ENCODE peak calls at places on chromosomes 2 and 18, in eight cellular contexts. F is HCT116, P is K562, T is lower leg skin, V is adrenal gland, S is prostate gland, H is A549, O is stomach. M is an unnamed sample.
A peak's percentile ranks its signal among the peaks of the same experiment; 100 is the strongest.

GRCh38 chr18:62179213-62179612 is 7.6 kb downstream of the PIGN start:
- DNase-seq in F (no peak), P (no peak), T (no peak), V (no peak), S (no peak), H (no peak), O (no peak), M (no peak)

GRCh38 chr2:40957508-40957907 is 505.6 kb upstream of the SLC8A1 start:
- DNase-seq in F (no peak), P (no peak), T (no peak), V (no peak), S (no peak), H (no peak), O (no peak), M (no peak)

GRCh38 chr2:118179445-118179844 is 91.2 kb downstream of the INSIG2 start:
- DNase-seq in F (no peak), P (no peak), T (no peak), V (no peak), S (no peak), H (no peak), O (no peak), M (no peak)

GRCh38 chr2:110220193-110220564 is 7.8 kb upstream of the MTLN start:
- DNase-seq in F (no peak), P (no peak), T (no peak), V (no peak), S (no peak), H (no peak), O (no peak), M (no peak)

GRCh38 chr2:48248251-48248933 is 281.6 kb upstream of the STON1 start:
- DNase-seq in F (peak; percentile 60), P (no peak), T (no peak), V (no peak), S (no peak), H (peak; percentile 74), O (no peak), M (peak; percentile 63)

GRCh38 chr2:2048461-2048860 is 282.6 kb downstream of the MYT1L start:
- DNase-seq in F (no peak), P (no peak), T (no peak), V (no peak), S (no peak), H (no peak), O (no peak), M (no peak)

GRCh38 chr2:28093768-28094167 is 203.2 kb downstream of the BABAM2 start:
- DNase-seq in F (no peak), P (no peak), T (no peak), V (no peak), S (no peak), H (no peak), O (no peak), M (no peak)

GRCh38 chr2:129667586-129667985 is 311.9 kb upstream of the RAB6C start:
- DNase-seq in F (no peak), P (peak; percentile 26), T (no peak), V (no peak), S (no peak), H (no peak), O (no peak), M (no peak)

GRCh38 chr2:109213646-109214417 is 84.8 kb downstream of the SH3RF3 start:
- DNase-seq in F (no peak), P (peak; percentile 40), T (peak; percentile 74), V (peak; percentile 60), S (peak; percentile 37), H (no peak), O (no peak), M (peak; percentile 46)

GRCh38 chr2:120631719-120632118 is 103.9 kb upstream of the GLI2 start:
- DNase-seq in F (no peak), P (no peak), T (peak; percentile 48), V (no peak), S (no peak), H (no peak), O (no peak), M (no peak)

GRCh38 chr2:109382946-109383345 is 230.8 kb downstream of the SEPTIN10 start:
- DNase-seq in F (no peak), P (no peak), T (peak; percentile 84), V (peak; percentile 89), S (peak; percentile 68), H (no peak), O (peak; percentile 51), M (peak; percentile 18)

GRCh38 chr2:237674731-237675276 is 47.4 kb downstream of the LRRFIP1 start:
- DNase-seq in F (no peak), P (no peak), T (peak; percentile 97), V (peak; percentile 71), S (peak; percentile 86), H (no peak), O (peak; percentile 84), M (peak; percentile 37)
- TF ChIP-seq POLR2A in F (no peak), P (no peak), T (no peak), V (no peak), S (peak; percentile 40), H (no peak), O (no peak), M (peak; percentile 39)

GRCh38 chr2:231198291-231199173 is at the start of gene ARMC9:
- DNase-seq in F (no peak), P (peak; percentile 97), T (peak; percentile 91), V (peak; percentile 77), S (peak; percentile 76), H (peak; percentile 69), O (peak; percentile 77), M (peak; percentile 84)
- TF ChIP-seq POLR2A in F (peak; percentile 75), P (peak; percentile 67), T (no peak), V (peak; percentile 48), S (peak; percentile 55), H (peak; percentile 89), O (no peak), M (peak; percentile 34)

DNA sequence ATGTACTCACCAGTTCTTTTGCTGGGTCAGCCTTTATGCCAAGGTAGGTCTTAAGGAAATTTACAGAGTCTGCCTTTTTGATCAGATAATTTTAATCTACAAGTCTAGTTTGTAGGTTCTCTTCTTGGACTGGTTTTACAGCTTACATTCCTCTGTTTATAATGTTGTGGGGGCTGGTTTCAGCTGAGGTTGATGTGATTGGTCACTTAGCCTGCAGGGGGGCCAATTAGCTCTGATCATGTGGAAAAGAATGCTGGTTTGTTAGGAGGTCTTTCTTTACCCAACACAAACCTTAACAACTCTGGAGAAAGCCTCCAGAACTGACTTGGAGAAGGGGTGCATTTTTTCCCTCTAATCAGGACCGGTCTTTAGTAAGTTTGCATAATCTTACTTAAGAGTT is at the start of gene KCNJ13:
- DNase-seq in F (no peak), P (peak; percentile 13), T (no peak), V (no peak), S (no peak), H (no peak), O (no peak), M (no peak)
- TF ChIP-seq POLR2A in F (no peak), P (no peak), T (no peak), V (no peak), S (no peak), H (no peak), O (no peak), M (no peak)

DNA sequence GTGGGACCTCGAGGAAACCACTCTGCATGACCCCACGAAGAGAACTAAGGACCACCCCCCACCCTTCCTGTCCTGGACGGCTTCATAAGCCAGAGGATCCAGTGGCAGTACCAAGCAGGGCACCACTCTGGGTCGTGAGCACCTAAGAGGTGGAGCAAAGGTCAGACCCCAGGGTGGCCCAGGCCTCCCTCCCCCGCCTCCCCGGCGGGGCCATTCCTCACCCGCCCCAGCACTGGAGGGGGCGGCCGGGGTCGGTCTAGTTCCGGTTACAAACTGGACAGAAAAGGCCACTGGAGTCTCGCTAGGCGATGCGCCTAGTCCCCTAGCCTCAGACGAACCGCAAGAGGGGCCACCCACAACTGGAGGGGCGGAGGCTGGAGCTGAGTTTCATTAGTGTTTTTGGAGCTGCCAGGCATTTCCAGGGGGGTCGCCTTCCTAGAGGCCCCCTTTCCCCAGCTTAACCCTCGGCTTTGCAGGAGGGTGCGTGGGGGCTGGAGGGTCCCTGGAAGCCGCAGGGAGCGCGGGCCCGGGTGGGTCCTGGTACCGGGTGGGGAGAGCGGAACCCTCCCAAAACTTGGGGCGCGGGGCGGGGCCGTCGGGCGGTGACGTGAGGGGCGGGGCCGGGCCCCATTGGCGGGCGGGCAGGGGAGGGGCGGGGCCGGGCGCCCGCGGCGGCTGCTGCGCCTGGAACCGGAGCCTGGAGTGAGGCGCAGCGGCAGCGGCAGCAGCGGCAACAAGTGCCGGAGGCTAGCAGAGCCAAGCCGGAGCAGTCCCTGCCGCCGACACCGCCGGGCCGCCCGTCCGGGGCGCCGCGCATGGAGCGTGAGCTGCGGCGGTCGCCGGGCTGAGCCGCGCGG is at the start of gene B3GNT2:
- DNase-seq in F (peak; percentile 19), P (peak; percentile 95), T (peak; percentile 96), V (peak; percentile 75), S (peak; percentile 80), H (peak; percentile 70), O (peak; percentile 86), M (peak; percentile 86)
- TF ChIP-seq POLR2A in F (peak; percentile 44), P (peak; percentile 69), T (no peak), V (peak; percentile 69), S (peak; percentile 79), H (peak; percentile 90), O (no peak), M (peak; percentile 79)

GRCh38 chr2:150133623-150134022 is 353.8 kb downstream of the RND3 start:
- DNase-seq in F (peak; percentile 74), P (no peak), T (no peak), V (no peak), S (no peak), H (peak; percentile 96), O (no peak), M (no peak)
- TF ChIP-seq POLR2A in F (no peak), P (no peak), T (no peak), V (no peak), S (no peak), H (no peak), O (no peak), M (no peak)

GRCh38 chr2:240237609-240238151 is 97.2 kb upstream of the OTOS start:
- DNase-seq in F (no peak), P (peak; percentile 21), T (peak; percentile 68), V (peak; percentile 88), S (no peak), H (no peak), O (peak; percentile 69), M (no peak)
- TF ChIP-seq POLR2A in F (no peak), P (no peak), T (no peak), V (no peak), S (no peak), H (no peak), O (no peak), M (no peak)

M was measured in erythroblast.